ENCODE peak calls at places on chromosomes 4 and X, in four cellular contexts. A, Y, L and I are unnamed samples.

GRCh38 chr4:56674984-56675383 is 6.1 kb downstream of the HOPX start:
- DNase-seq in A (no peak), Y (no peak), L (no peak), I (no peak)

GRCh38 chr4:12446650-12447049 is 1018.0 kb upstream of the HS3ST1 start:
- DNase-seq in A (no peak), Y (no peak), L (no peak), I (no peak)

GRCh38 chr4:122003335-122003734 is 51.5 kb upstream of the TRPC3 start:
- DNase-seq in A (peak; percentile 11), Y (peak; percentile 64), L (peak; percentile 81), I (peak; percentile 54)

GRCh38 chr4:138279286-138279685 is 37.1 kb upstream of the SLC7A11 start:
- DNase-seq in A (no peak), Y (no peak), L (no peak), I (no peak)

GRCh38 chr4:97720869-97721432 is 422.3 kb downstream of the STPG2 start:
- DNase-seq in A (no peak), Y (peak; percentile 4), L (no peak), I (peak; percentile 4)

GRCh38 chrX:19514791-19515614 is at the start of gene MAP3K15:
- DNase-seq in A (no peak), Y (peak; percentile 13), L (peak; percentile 7), I (peak; percentile 69)

GRCh38 chr4:108018038-108018883 is 28.6 kb downstream of the HADH start:
- DNase-seq in A (no peak), Y (peak; percentile 58), L (peak; percentile 85), I (peak; percentile 78)

GRCh38 chr4:139817657-139818452 is 152.2 kb downstream of the MGST2 start:
- DNase-seq in A (no peak), Y (no peak), L (no peak), I (no peak)

GRCh38 chrX:2228466-2228865 is 272.3 kb downstream of the DHRSX start:
- DNase-seq in A (no peak), Y (no peak), L (no peak), I (no peak)

GRCh38 chr4:32341342-32341741 is 1621.2 kb downstream of the PCDH7 start:
- DNase-seq in A (no peak), Y (no peak), L (no peak), I (no peak)

GRCh38 chr4:89285735-89286134 is 21.9 kb downstream of the GPRIN3 start:
- DNase-seq in A (no peak), Y (no peak), L (no peak), I (no peak)
- TF ChIP-seq TARDBP in A (no peak), Y (no peak), L (no peak), I (no peak)

GRCh38 chrX:153925739-153926593 is at the start of gene ARHGAP4:
- DNase-seq in A (no peak), Y (no peak), L (peak; percentile 76), I (no peak)
- TF ChIP-seq FOXK2 in A (no peak), Y (no peak), L (no peak), I (no peak)

GRCh38 chrX:65668362-65669310 is 1.2 kb downstream of the MSN start:
- DNase-seq in A (peak; percentile 31), Y (no peak), L (peak; percentile 85), I (no peak)
- TF ChIP-seq TARDBP in A (no peak), Y (no peak), L (no peak), I (no peak)

DNA sequence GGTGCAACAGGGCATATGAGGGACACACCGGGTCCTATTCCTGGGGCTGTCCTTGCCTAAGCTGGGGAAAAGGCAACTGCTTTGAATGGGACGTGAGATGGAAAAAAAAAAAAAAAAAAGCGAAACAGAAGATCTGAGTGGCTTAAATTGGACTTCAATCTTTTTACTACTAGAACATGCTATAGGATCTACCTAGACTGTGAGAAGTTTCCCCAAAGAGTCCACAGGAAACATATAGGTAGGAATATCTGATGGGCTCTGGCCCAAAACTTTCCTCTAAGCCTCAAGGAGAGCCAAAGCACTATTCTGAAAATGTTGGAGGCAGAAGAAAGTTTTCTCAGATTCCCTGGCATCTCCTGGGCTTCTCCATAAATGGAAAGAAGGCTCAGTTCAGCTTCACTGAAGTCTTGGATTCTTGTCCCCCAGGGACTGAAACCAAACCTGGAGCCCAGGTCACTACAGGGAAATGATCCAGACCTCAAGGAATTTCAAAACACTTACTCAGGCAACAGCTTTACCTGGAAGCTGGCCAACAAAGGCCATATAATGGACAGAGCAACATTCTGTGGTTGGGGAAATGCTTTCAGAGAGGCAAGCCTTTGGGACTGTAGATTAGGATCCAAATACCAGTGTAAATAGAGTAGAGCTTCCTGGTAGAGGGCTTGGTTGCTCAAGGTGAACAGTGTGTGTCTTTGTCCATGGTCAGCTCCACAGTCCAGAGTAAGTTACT is 56.9 kb upstream of the PROM1 start:
- DNase-seq in A (no peak), Y (peak; percentile 99), L (no peak), I (peak; percentile 22)
- TF ChIP-seq FOXK2 in A (no peak), Y (no peak), L (no peak), I (no peak)

DNA sequence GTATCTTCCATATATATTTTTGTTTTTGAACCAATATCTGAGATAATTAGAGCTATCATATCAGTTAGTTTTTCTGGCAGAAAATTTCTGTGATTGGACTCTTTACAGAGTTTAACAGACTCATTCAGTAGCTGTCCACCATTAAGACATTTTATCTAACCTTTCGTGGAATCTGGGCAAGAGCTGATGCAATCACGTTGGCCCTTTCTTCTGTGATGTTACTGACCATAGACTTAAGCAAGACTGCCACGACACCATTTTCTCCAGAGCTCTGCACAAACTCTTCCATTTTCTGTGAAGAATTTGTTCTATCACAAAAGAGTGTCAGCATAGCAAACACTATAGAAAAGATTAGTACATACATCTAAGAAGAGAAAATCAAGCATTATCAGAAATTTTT is 41.8 kb upstream of the UGT2B15 start:
- DNase-seq in A (no peak), Y (no peak), L (no peak), I (no peak)
- TF ChIP-seq TARDBP in A (no peak), Y (no peak), L (no peak), I (no peak)

DNA sequence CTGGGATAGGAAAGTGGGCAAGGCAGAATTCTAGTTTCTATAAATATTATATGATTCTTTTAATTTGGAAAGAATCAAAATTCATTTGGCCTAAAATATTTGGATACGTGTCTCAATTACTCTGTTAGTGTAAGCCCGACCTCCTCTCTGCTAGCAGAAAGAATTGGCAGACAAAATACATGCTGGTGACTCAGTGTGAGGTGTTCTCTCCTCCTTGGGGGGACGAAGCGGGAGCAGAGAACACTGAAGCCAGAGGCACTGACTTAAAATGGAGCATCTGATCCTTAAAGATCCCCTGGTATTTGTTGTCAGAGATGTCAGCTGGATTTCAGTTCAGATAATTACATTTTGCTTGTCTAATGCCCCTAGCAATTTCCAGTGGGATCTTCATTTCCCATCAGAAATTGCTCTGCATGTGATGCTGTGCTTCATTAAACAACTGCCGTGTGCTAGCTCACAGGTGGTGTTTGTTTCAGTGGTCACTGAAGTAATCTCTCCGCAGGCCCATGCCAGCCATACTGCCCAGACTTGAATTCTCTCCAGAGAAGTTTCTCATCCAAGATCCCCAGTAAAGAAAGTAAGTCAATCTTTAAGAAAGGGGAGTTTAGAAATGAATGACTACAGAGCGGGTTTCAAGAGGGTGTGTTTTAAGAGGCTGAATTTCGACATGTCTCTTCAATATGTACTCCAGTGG is 188.7 kb upstream of the TLL1 start:
- DNase-seq in A (no peak), Y (no peak), L (no peak), I (no peak)
- TF ChIP-seq FOXK2 in A (no peak), Y (no peak), L (no peak), I (no peak)

GRCh38 chrX:51336584-51336983 is 4.0 kb downstream of the NUDT10 start:
- DNase-seq in A (no peak), Y (peak; percentile 13), L (peak; percentile 27), I (peak; percentile 52)
- TF ChIP-seq TARDBP in A (no peak), Y (no peak), L (no peak), I (no peak)